ENCODE peak calls at places on chromosome 1, in four cellular contexts. K is trophoblast cell, A is H9, E is IMR-90. G is an unnamed sample.

GRCh38 chr1:159076753-159077656 is at the start of gene AIM2:
- DNase-seq in E (no peak), K (peak), A (no peak), G (peak)

GRCh38 chr1:222912730-222913129 is 97.9 kb downstream of the DISP1 start:
- DNase-seq in K (no peak), E (peak), A (no peak), G (no peak)

GRCh38 chr1:32361674-32362473 is 411 bp downstream of the FAM229A start:
- DNase-seq in A (peak), K (no peak), E (no peak), G (peak)

GRCh38 chr1:220271706-220272046 is 577 bp downstream of the RAB3GAP2 start:
- DNase-seq in K (no peak), A (no peak), E (peak), G (peak)

GRCh38 chr1:111656093-111657017 is 36.8 kb downstream of the RAP1A start:
- DNase-seq in K (no peak), E (peak), A (no peak), G (peak)

GRCh38 chr1:200139661-200140250 is 112.2 kb downstream of the NR5A2 start:
- DNase-seq in A (no peak), K (peak), E (peak), G (peak)

GRCh38 chr1:113981962-113982931 is 3.0 kb downstream of the OLFML3 start:
- DNase-seq in E (peak), A (peak), K (no peak), G (peak)

GRCh38 chr1:82299680-82300079 is 498.9 kb downstream of the ADGRL2 start:
- DNase-seq in A (no peak), E (no peak), K (no peak), G (no peak)

GRCh38 chr1:10835423-10836421 is 39.3 kb upstream of the CASZ1 start:
- DNase-seq in A (peak), K (no peak), E (peak), G (peak)

GRCh38 chr1:111164151-111164550 is 24.1 kb downstream of the CEPT1 start:
- DNase-seq in A (no peak), K (peak), E (no peak), G (no peak)

DNA sequence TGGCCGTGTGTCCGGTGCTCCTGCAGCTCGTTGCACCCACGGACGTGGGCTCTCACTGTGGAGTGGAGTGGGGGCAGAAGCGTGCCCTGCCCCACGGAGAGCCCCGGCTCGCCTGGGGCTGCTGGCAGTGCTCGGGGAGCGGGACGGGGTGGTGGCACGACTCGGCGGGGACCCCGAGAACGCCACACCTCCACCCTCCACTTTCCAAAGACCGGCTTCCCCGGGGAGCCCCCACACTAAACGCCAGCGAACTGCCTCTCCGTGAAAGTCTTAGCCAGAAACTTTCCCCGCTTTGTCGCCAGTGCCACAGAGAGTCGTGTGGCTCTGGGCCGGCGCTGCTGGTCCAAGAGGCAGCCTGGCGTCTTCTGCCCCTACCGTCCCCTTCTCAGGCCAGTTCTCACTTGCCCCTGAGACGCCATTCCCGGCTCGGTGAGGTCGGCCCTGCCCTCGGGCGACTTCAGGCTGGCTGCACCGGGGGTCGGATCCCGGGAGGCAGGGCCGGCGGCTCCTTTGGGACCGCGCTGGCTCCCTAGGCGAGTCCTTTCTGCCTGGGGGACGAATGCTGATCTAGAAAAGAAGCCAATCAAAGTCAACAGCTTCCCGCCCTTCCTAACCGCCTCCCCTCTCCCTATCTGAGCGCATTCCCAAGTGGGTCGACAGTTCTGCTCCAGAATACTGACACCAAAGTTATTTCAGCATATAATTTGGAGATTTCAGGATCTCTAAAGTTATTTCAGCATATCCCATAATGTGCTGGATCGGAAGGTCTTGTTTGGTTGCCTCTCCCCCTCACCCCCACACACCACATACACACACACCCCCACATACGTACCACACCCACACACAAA is 2.6 kb upstream of the SAMD13 start:
- DNase-seq in K (peak), A (peak), E (no peak), G (peak)
- H4K91ac ChIP-seq in K (peak), A (no peak), E (peak), G (peak)

GRCh38 chr1:14982029-14982428 is 171.5 kb upstream of the TMEM51 start:
- DNase-seq in K (no peak), A (no peak), E (no peak), G (no peak)
- H2AK5ac ChIP-seq in K (no peak), A (no peak), E (no peak), G (no peak)

GRCh38 chr1:29122662-29122986 is 1.1 kb downstream of the TMEM200B start:
- DNase-seq in A (no peak), K (peak), E (peak), G (peak)

GRCh38 chr1:29121516-29121937 is 2.2 kb downstream of the TMEM200B start:
- DNase-seq in K (no peak), A (no peak), E (no peak), G (peak)

GRCh38 chr1:29120955-29121485 is 2.7 kb downstream of the TMEM200B start:
- DNase-seq in K (no peak), E (peak), A (peak), G (peak)

GRCh38 chr1:29122987-29123870 is 474 bp downstream of the TMEM200B start:
- DNase-seq in A (no peak), K (no peak), E (peak), G (peak)

GRCh38 chr1:29121951-29122661 is 1.6 kb downstream of the TMEM200B start:
- DNase-seq in A (peak), E (peak), K (peak), G (no peak)
- H3K4me2 ChIP-seq in A (peak), E (peak), K (peak), G (peak)

GRCh38 chr1:58898739-58899580 is 115.1 kb upstream of the JUN start:
- DNase-seq in K (no peak), E (peak), A (no peak), G (peak)
- H4K91ac ChIP-seq in K (no peak), E (peak), A (no peak), G (peak)

GRCh38 chr1:180912801-180913616 is at the start of gene KIAA1614:
- DNase-seq in K (no peak), A (peak), E (peak), G (peak)
- H2AK5ac ChIP-seq in K (no peak), A (no peak), E (peak), G (no peak)